ENCODE peak calls at places on chromosomes 1 and 21, in six cellular contexts. E, O, K, D, J and G are unnamed samples.

GRCh38 chr1:15081088-15081487 is 72.5 kb upstream of the TMEM51 start:
- DNase-seq in E (no peak), O (no peak), K (peak), D (no peak), J (peak), G (no peak)

GRCh38 chr1:84406209-84406917 is 8.1 kb downstream of the DNASE2B start:
- DNase-seq in E (no peak), O (no peak), K (no peak), D (no peak), J (no peak), G (no peak)

GRCh38 chr1:93964777-93965200 is 55.6 kb upstream of the GCLM start:
- DNase-seq in E (no peak), O (no peak), K (no peak), D (no peak), J (no peak), G (no peak)

GRCh38 chr1:65827346-65827745 is 34.7 kb downstream of the PDE4B start:
- DNase-seq in E (no peak), O (no peak), K (no peak), D (no peak), J (no peak), G (no peak)

GRCh38 chr1:6273380-6273891 is 12.5 kb upstream of the GPR153 start:
- DNase-seq in E (no peak), O (no peak), K (no peak), D (no peak), J (no peak), G (no peak)

GRCh38 chr1:244219149-244219548 is 168.1 kb downstream of the ZBTB18 start:
- DNase-seq in E (no peak), O (no peak), K (no peak), D (no peak), J (no peak), G (no peak)

GRCh38 chr21:32572574-32573420 is 12.5 kb downstream of the TCP10L start:
- DNase-seq in E (peak), O (no peak), K (no peak), D (no peak), J (no peak), G (no peak)

GRCh38 chr1:220666349-220666748 is 23.8 kb upstream of the C1orf115 start:
- DNase-seq in E (no peak), O (no peak), K (no peak), D (no peak), J (no peak), G (no peak)

GRCh38 chr1:201450721-201451291 is 18.2 kb downstream of the PHLDA3 start:
- DNase-seq in E (no peak), O (peak), K (peak), D (peak), J (peak), G (no peak)

GRCh38 chr1:46544561-46545240 is 6.7 kb downstream of the KNCN start:
- DNase-seq in E (no peak), O (no peak), K (no peak), D (no peak), J (peak), G (no peak)
- TF ChIP-seq CTCF in E (no peak), O (no peak), K (no peak), D (no peak), J (no peak), G (no peak)

GRCh38 chr1:4654764-4655673 is 610 bp downstream of the AJAP1 start:
- DNase-seq in E (no peak), O (no peak), K (no peak), D (no peak), J (no peak), G (no peak)
- TF ChIP-seq CTCF in E (no peak), O (no peak), K (no peak), D (no peak), J (no peak), G (no peak)

GRCh38 chr21:34857874-34858273 is 189.1 kb downstream of the CLIC6 start:
- DNase-seq in E (no peak), O (no peak), K (no peak), D (no peak), J (no peak), G (no peak)
- TF ChIP-seq CTCF in E (no peak), O (peak), K (no peak), D (no peak), J (no peak), G (peak)

GRCh38 chr1:169202836-169203235 is 96.3 kb downstream of the ATP1B1 start:
- DNase-seq in E (no peak), O (no peak), K (no peak), D (no peak), J (no peak), G (no peak)

GRCh38 chr1:169204184-169204583 is 97.7 kb downstream of the ATP1B1 start:
- DNase-seq in E (no peak), O (no peak), K (no peak), D (no peak), J (no peak), G (no peak)

GRCh38 chr1:169212088-169212487 is 105.6 kb downstream of the ATP1B1 start:
- DNase-seq in E (no peak), O (no peak), K (no peak), D (no peak), J (no peak), G (no peak)

DNA sequence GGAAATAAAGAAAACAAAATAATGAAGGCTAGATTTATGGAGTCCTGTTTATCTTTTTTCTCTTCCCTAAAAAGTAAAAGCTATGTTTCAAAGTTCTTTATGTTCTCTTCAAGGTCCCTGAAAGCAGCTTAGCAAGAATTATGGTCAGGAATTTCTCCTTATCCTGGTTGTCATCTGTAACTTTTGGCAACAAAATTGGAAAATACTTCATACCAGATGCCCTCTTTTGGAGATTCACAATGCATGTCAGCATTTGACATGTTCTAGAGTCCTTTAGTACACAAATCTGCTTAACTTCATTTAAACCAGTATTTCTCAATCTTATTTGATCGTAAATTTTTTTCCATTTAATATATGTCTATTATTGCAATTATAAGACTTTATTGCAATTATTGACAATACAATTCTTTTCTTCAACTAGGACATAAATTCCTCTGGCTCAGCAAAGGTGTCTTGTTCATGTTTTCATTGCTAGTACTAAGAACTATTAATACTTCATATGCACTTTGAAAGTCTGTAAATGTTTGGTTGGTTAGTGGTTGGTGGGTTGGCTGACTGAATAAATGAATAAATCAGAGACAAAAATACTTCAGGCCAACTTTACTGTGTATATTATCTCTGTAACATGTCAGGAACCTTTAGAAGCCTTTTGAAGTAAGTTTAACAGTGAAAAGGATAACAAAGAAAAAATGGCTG is 101.5 kb downstream of the ATP1B1 start:
- DNase-seq in E (no peak), O (no peak), K (no peak), D (no peak), J (no peak), G (no peak)
- TF ChIP-seq CTCF in E (no peak), O (no peak), K (no peak), D (no peak), J (no peak), G (no peak)

GRCh38 chr1:22057861-22058260 is 5.4 kb downstream of the CDC42 start:
- DNase-seq in E (no peak), O (no peak), K (no peak), D (no peak), J (no peak), G (no peak)
- TF ChIP-seq CTCF in E (no peak), O (no peak), K (no peak), D (no peak), J (no peak), G (no peak)

DNA sequence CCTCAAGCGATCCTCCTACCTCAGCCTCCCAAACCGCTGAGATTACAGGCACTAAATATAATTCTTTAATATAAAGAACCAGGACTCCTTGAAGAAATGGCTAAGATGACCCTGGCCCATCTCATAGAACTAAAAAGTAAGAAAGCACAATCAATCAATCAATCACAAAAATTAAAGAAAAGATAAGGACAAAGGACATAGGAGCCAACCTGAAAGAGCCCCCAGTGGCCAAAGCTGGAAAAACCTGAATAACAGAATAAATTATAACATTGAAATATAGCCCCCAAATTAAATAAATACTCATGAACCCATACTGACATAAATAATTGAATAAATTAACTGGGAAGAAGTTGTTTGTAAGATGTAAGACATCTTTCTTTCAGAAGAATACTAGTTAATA is 8.9 kb downstream of the NUP210L start:
- DNase-seq in E (no peak), O (no peak), K (no peak), D (no peak), J (no peak), G (no peak)
- TF ChIP-seq CTCF in E (no peak), O (peak), K (peak), D (no peak), J (no peak), G (no peak)